ENCODE peak calls at places on chromosomes 6 and 20, in four cellular contexts. N is WERI-Rb-1, X is adrenal gland, L is SJCRH30. S is an unnamed sample.

GRCh38 chr6:88945596-88945995 is 17.8 kb downstream of the RNGTT start:
- DNase-seq in X (no peak), L (no peak), N (no peak), S (no peak)

GRCh38 chr6:47162793-47163192 is 120.7 kb upstream of the ADGRF1 start:
- DNase-seq in N (no peak), L (no peak), X (no peak), S (no peak)

GRCh38 chr20:58576590-58576944 is 61.4 kb upstream of the APCDD1L start:
- DNase-seq in X (no peak), L (no peak), N (no peak), S (no peak)

GRCh38 chr6:82331031-82331773 is 32.4 kb upstream of the TPBG start:
- DNase-seq in N (no peak), L (peak), X (no peak), S (no peak)

GRCh38 chr6:35703554-35703953 is 14.8 kb upstream of the FKBP5 start:
- DNase-seq in X (no peak), N (no peak), L (no peak), S (no peak)

GRCh38 chr6:52423971-52424381 is 3.8 kb downstream of the EFHC1 start:
- DNase-seq in X (no peak), N (no peak), L (peak), S (no peak)

GRCh38 chr6:82144852-82145332 is 102.7 kb downstream of the IBTK start:
- DNase-seq in X (peak), N (no peak), L (peak), S (peak)

GRCh38 chr6:139325003-139325600 is 33.3 kb upstream of the TXLNB start:
- DNase-seq in L (no peak), N (no peak), X (no peak), S (no peak)

GRCh38 chr6:11865926-11866325 is 87.3 kb upstream of the ADTRP start:
- DNase-seq in N (no peak), L (no peak), X (no peak), S (no peak)

GRCh38 chr20:10490706-10491105 is 55.6 kb downstream of the SLX4IP start:
- DNase-seq in X (no peak), N (no peak), L (no peak), S (no peak)

GRCh38 chr6:37190159-37190535 is 20.2 kb downstream of the PIM1 start:
- DNase-seq in N (no peak), L (no peak), X (no peak), S (no peak)

GRCh38 chr20:52191436-52192295 is at the start of gene ZFP64:
- DNase-seq in N (peak), L (peak), X (peak), S (peak)

GRCh38 chr6:114055319-114055718 is 84.4 kb upstream of the HDAC2 start:
- DNase-seq in N (no peak), X (no peak), L (no peak), S (no peak)

GRCh38 chr6:55182016-55182650 is 7.8 kb downstream of the HCRTR2 start:
- DNase-seq in N (no peak), X (no peak), L (peak), S (no peak)

GRCh38 chr20:49385471-49385870 is 97.0 kb downstream of the KCNB1 start:
- DNase-seq in X (peak), N (no peak), L (peak), S (no peak)

GRCh38 chr6:125585470-125585869 is 164.0 kb upstream of the HEY2 start:
- DNase-seq in L (no peak), X (no peak), N (no peak), S (no peak)

GRCh38 chr6:158410784-158411183 is 98.5 kb downstream of the TULP4 start:
- DNase-seq in N (no peak), L (no peak), X (no peak), S (no peak)

GRCh38 chr20:46994341-46994740 is 99.7 kb downstream of the EYA2 start:
- DNase-seq in X (no peak), N (no peak), L (no peak), S (no peak)

GRCh38 chr6:37731888-37732287 is 34.2 kb upstream of the MDGA1 start:
- DNase-seq in X (no peak), L (no peak), N (no peak), S (no peak)

GRCh38 chr6:148964467-148964866 is 217.6 kb downstream of the UST start:
- DNase-seq in N (no peak), L (no peak), X (no peak), S (no peak)

GRCh38 chr20:7950387-7950786 is 10.1 kb upstream of the HAO1 start:
- DNase-seq in N (no peak), L (no peak), X (no peak), S (no peak)

GRCh38 chr6:5636210-5637030 is 370.3 kb downstream of the NRN1 start:
- DNase-seq in X (no peak), N (peak), L (peak), S (no peak)

GRCh38 chr20:4866429-4866828 is 134.9 kb downstream of the SLC23A2 start:
- DNase-seq in X (no peak), L (no peak), N (no peak), S (no peak)

GRCh38 chr6:113031591-113031990 is 684.5 kb downstream of the RFPL4B start:
- DNase-seq in X (no peak), L (no peak), N (no peak), S (no peak)

GRCh38 chr6:1312444-1313363 is 806 bp downstream of the FOXQ1 start:
- DNase-seq in N (peak), L (no peak), X (no peak), S (no peak)

GRCh38 chr20:36784900-36785299 is 11.3 kb upstream of the DSN1 start:
- DNase-seq in L (no peak), X (peak), N (no peak), S (peak)

GRCh38 chr20:45913105-45913504 is 1.1 kb upstream of the PLTP start:
- DNase-seq in N (no peak), L (no peak), X (no peak), S (no peak)

GRCh38 chr6:149696904-149697303 is 21.0 kb downstream of the LATS1 start:
- DNase-seq in N (no peak), X (no peak), L (no peak), S (no peak)

GRCh38 chr20:60210779-60211617 is 252.8 kb downstream of the CDH26 start:
- DNase-seq in X (peak), N (peak), L (peak), S (peak)

GRCh38 chr20:5036828-5037227 is 35.5 kb upstream of the SLC23A2 start:
- DNase-seq in L (no peak), N (no peak), X (no peak), S (no peak)

GRCh38 chr6:154622618-154623336 is 110.4 kb upstream of the SCAF8 start:
- DNase-seq in X (no peak), N (no peak), L (no peak), S (no peak)

GRCh38 chr6:122853259-122853995 is 64.4 kb downstream of the SMPDL3A start:
- DNase-seq in X (no peak), N (no peak), L (no peak), S (no peak)

GRCh38 chr20:61436268-61436667 is 184.2 kb downstream of the CDH4 start:
- DNase-seq in L (no peak), N (no peak), X (no peak), S (no peak)

GRCh38 chr20:44118185-44119034 is 68.6 kb downstream of the JPH2 start:
- DNase-seq in X (no peak), L (no peak), N (no peak), S (no peak)
- H3K27ac ChIP-seq in X (no peak), L (no peak), N (no peak), S (peak)

GRCh38 chr6:156793224-156793623 is 16.0 kb downstream of the ARID1B start:
- DNase-seq in L (no peak), N (no peak), X (no peak), S (no peak)

GRCh38 chr6:156796627-156797026 is 19.4 kb downstream of the ARID1B start:
- DNase-seq in N (no peak), X (no peak), L (no peak), S (no peak)

GRCh38 chr6:156795825-156796224 is 18.6 kb downstream of the ARID1B start:
- DNase-seq in L (no peak), N (no peak), X (no peak), S (no peak)

GRCh38 chr6:156794963-156795362 is 17.8 kb downstream of the ARID1B start:
- DNase-seq in N (no peak), L (no peak), X (peak), S (no peak)

DNA sequence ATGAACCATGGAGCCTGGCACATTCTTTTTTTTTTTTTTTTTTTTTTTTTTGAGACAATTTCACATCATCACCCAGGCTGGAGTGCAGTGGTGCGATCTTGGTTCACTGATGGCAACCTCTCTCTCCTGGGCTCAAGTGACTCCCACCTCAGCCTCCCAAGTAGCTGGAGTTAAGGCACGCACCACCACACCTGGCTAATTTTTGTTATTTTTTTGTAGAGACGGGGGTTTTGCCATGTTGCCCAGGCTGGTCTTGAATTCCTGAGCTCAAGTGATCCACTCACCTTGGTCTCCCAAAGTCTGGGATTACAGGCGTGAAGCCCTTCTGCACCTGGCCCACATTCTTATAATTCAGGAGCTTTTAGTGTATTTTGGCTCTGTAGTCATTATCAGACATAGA is 17.4 kb downstream of the ARID1B start:
- DNase-seq in L (no peak), X (no peak), N (no peak), S (no peak)
- H3K27ac ChIP-seq in L (no peak), X (no peak), N (no peak), S (no peak)

GRCh38 chr20:50731055-50731929 is at the start of gene PARD6B:
- DNase-seq in L (peak), N (peak), X (peak), S (peak)
- H3K27ac ChIP-seq in L (no peak), N (peak), X (peak), S (peak)

GRCh38 chr6:111524735-111525134 is 41.7 kb upstream of the REV3L start:
- DNase-seq in X (no peak), L (no peak), N (no peak), S (no peak)

GRCh38 chr6:111521497-111522275 is 38.7 kb upstream of the REV3L start:
- DNase-seq in X (no peak), L (no peak), N (no peak), S (no peak)

GRCh38 chr6:111522393-111523020 is 39.5 kb upstream of the REV3L start:
- DNase-seq in X (no peak), N (no peak), L (no peak), S (no peak)

GRCh38 chr6:111523484-111524166 is 40.6 kb upstream of the REV3L start:
- DNase-seq in L (peak), X (no peak), N (no peak), S (no peak)

DNA sequence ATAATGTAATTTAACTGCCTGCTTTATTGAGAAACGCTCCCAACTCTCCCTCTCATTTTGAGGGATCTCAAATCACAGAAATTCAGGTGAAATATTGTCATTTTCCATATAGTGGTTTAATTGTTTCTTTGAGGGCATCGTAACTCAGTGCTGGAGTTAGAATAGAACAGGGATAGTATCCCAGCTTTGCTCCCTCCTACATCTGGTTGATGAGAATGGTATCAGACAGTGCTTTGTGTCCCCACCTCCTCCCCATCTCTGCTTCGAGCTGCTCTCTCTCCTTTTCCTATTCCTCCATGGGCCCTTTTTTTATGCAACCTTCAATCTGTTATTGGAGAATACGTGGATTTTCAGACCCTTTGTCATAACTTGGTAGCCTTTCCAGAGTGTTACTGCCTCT is 41.2 kb upstream of the REV3L start:
- DNase-seq in X (no peak), N (no peak), L (peak), S (no peak)
- H3K27ac ChIP-seq in X (no peak), N (no peak), L (peak), S (no peak)

DNA sequence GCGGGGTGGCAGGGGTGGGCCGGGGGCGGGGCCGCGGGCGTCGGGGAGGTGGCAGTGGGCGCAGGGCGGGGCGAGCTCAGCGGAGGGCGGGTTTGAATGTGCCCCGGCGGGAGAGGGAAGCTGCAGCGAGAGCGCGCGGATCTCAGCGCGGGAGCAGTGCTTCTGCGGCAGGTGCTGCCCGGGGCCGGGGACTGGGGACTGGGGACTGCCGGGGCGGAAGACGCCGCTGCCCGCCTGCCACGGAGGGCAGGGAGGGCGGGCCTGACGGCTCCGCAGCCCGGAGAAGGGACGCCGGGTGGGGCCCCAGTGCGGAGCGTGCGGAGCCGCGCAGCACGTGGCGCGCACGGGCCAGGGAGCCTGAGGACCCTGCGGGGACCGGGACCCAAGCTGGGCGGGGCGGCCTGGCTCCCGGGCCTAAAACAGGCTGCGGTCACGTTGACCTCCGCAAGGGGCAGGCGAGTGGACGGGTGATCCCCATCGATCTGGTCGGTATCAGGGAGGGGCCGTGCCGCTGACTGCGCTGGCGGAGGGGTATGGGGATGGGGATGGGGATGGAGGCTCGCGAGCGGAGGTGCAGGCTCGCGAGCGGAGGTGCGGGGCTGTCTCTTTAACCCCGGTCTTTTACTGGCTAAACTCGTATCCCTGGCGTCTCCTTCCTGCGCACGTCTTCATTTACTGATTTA is at the start of gene SLC29A1:
- DNase-seq in L (peak), N (peak), X (peak), S (peak)
- H3K27ac ChIP-seq in L (peak), N (peak), X (peak), S (peak)

GRCh38 chr6:166558156-166559025 is 28.1 kb downstream of the RAMACL start:
- DNase-seq in L (no peak), N (no peak), X (no peak), S (no peak)

GRCh38 chr6:166561766-166562165 is 24.7 kb downstream of the RAMACL start:
- DNase-seq in L (no peak), N (no peak), X (no peak), S (no peak)

GRCh38 chr6:166560222-166560621 is 26.3 kb downstream of the RAMACL start:
- DNase-seq in N (no peak), L (no peak), X (no peak), S (no peak)

GRCh38 chr6:166559211-166559610 is 27.3 kb downstream of the RAMACL start:
- DNase-seq in L (no peak), X (no peak), N (no peak), S (no peak)

DNA sequence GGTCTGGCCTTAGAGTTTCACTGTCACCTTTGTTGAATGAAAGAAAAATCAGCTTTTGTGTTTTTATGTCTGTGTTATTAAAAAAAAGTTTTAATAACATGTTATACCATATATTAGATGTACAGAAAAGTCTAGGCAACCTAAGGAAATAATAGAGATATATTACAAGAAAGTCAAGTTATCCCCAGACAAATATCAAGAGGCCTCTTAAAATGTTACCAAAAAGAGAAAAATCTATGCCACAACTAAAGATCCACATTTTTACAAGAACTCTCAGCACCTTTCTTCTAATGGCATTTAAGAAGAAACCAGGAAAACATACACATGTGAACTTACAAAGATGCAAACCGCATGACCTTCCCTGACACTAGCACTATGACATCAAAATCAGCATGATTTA is 26.8 kb downstream of the RAMACL start:
- DNase-seq in N (no peak), L (no peak), X (no peak), S (no peak)
- H3K27ac ChIP-seq in N (no peak), L (no peak), X (no peak), S (no peak)

DNA sequence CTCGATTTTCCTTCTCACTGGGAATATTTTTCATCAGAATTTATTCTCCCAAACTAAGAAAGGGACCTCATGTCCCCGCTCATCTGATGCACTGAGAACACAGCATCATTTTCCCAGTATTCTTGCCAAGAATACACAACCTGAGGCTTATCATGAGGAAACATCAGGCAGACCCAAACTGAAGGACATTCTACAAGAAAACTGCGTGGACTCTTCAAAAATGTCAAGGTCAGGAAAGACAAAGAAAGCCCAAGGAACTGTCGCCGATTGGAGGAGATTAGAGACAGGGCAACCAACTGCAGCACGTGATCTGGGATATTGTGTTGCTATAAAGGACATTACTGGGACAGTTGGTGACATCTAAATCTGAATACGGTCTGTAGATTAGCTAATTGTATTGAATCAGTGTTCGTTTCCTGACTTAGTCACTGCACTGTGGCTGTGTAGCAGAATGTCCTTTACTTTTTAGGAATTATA is 72.3 kb downstream of the SNX5 start:
- DNase-seq in N (peak), L (no peak), X (peak), S (no peak)
- H3K27ac ChIP-seq in N (no peak), L (no peak), X (peak), S (peak)